ENCODE peak calls at places on chromosomes 12 and 14, in nine cellular contexts. Z is SK-N-SH, B is OCI-LY7, M is lower lobe of right lung, W is PC-3, V is right lobe of liver, N is AG04449, D is AG10803, O is mucosa of descending colon. G is an unnamed sample.

GRCh38 chr12:597926-598568 is 65.2 kb downstream of the NINJ2 start:
- DNase-seq in W (no peak), M (no peak), Z (no peak), N (no peak), B (no peak), O (no peak), V (no peak), D (no peak), G (no peak)

GRCh38 chr14:23568600-23569310 is 1.2 kb upstream of the AP1G2 start:
- DNase-seq in N (no peak), W (peak; percentile 41), O (peak; percentile 39), D (no peak), Z (peak; percentile 65), V (no peak), B (peak; percentile 52), M (no peak), G (no peak)

GRCh38 chr12:25959069-25959961 is 833 bp downstream of the RASSF8 start:
- DNase-seq in N (peak; percentile 66), O (peak; percentile 25), W (peak; percentile 77), Z (peak; percentile 27), D (peak; percentile 92), B (no peak), M (peak; percentile 64), V (peak; percentile 67), G (peak; percentile 81)

GRCh38 chr14:34050606-34051005 is 99.7 kb upstream of the EGLN3 start:
- DNase-seq in W (peak; percentile 39), B (no peak), D (no peak), Z (no peak), N (no peak), V (no peak), O (no peak), M (no peak), G (no peak)

GRCh38 chr12:26100966-26101744 is 23.7 kb downstream of the BHLHE41 start:
- DNase-seq in M (no peak), W (peak; percentile 100), V (no peak), Z (no peak), D (no peak), B (no peak), N (no peak), O (peak; percentile 86), G (no peak)

GRCh38 chr12:76646366-76646765 is 86.8 kb upstream of the OSBPL8 start:
- DNase-seq in Z (no peak), D (no peak), B (no peak), W (no peak), V (no peak), N (no peak), O (no peak), M (no peak), G (no peak)

GRCh38 chr12:122371475-122372045 is 50.9 kb downstream of the CLIP1 start:
- DNase-seq in V (no peak), O (no peak), N (no peak), B (no peak), M (no peak), Z (no peak), W (no peak), D (no peak), G (no peak)

GRCh38 chr14:69475194-69475818 is 9.2 kb upstream of the PLEKHD1 start:
- DNase-seq in Z (peak; percentile 51), N (no peak), B (peak; percentile 52), O (no peak), W (peak; percentile 66), D (no peak), M (no peak), V (no peak), G (no peak)

GRCh38 chr12:92989715-92990484 is 60.8 kb upstream of the EEA1 start:
- DNase-seq in Z (no peak), B (no peak), N (no peak), M (no peak), W (no peak), D (no peak), V (no peak), O (no peak), G (no peak)

GRCh38 chr12:93645702-93646101 is 31.5 kb upstream of the CRADD start:
- DNase-seq in W (peak; percentile 58), Z (no peak), V (no peak), O (no peak), B (no peak), M (no peak), N (no peak), D (peak; percentile 43), G (no peak)

GRCh38 chr14:24804813-24805212 is 170.8 kb upstream of the GZMB start:
- DNase-seq in N (no peak), V (no peak), M (no peak), W (no peak), O (no peak), Z (no peak), B (no peak), D (no peak), G (no peak)

GRCh38 chr14:101705733-101706508 is 55.6 kb upstream of the PPP2R5C start:
- DNase-seq in N (no peak), D (peak; percentile 14), M (peak; percentile 83), V (peak; percentile 77), O (peak; percentile 54), Z (no peak), W (peak; percentile 21), B (no peak), G (no peak)

GRCh38 chr14:78758333-78758732 is 588.2 kb downstream of the NRXN3 start:
- DNase-seq in O (peak; percentile 66), V (no peak), N (no peak), D (peak; percentile 18), W (peak; percentile 45), Z (peak; percentile 37), B (peak; percentile 24), M (no peak), G (no peak)

GRCh38 chr12:104669057-104669770 is 212.5 kb downstream of the CHST11 start:
- DNase-seq in Z (peak; percentile 71), B (no peak), M (peak; percentile 73), O (peak; percentile 31), N (no peak), V (no peak), W (peak; percentile 36), D (no peak), G (no peak)

GRCh38 chr12:74144396-74144795 is 393.2 kb upstream of the ATXN7L3B start:
- DNase-seq in D (no peak), B (no peak), M (no peak), W (no peak), N (no peak), O (no peak), V (no peak), Z (no peak), G (no peak)

GRCh38 chr12:132596016-132596415 is 14.4 kb downstream of the LRCOL1 start:
- DNase-seq in Z (no peak), B (no peak), N (no peak), D (peak; percentile 46), O (no peak), V (no peak), M (no peak), W (peak; percentile 59), G (no peak)

GRCh38 chr14:100708349-100709217 is 18.1 kb upstream of the DLK1 start:
- DNase-seq in W (peak; percentile 84), V (no peak), D (no peak), N (no peak), B (no peak), O (peak; percentile 70), M (peak; percentile 77), Z (no peak), G (no peak)

GRCh38 chr12:76591461-76591860 is 31.9 kb upstream of the OSBPL8 start:
- DNase-seq in O (no peak), N (peak; percentile 16), V (no peak), M (no peak), B (no peak), Z (no peak), D (peak; percentile 89), W (peak; percentile 9), G (peak; percentile 51)

GRCh38 chr14:85532981-85533820 is 3.3 kb downstream of the FLRT2 start:
- DNase-seq in O (peak; percentile 26), M (peak; percentile 43), W (peak; percentile 7), B (no peak), Z (peak; percentile 19), N (no peak), V (peak; percentile 53), D (peak; percentile 87), G (peak; percentile 80)

GRCh38 chr12:107990325-107990724 is 138.8 kb upstream of the WSCD2 start:
- DNase-seq in M (no peak), V (no peak), D (no peak), O (peak; percentile 42), Z (peak; percentile 37), N (no peak), W (peak; percentile 62), B (peak; percentile 29), G (no peak)
- TF ChIP-seq CTCF in M (peak; percentile 38), V (peak; percentile 52), D (peak; percentile 36), O (no peak), Z (no peak), N (no peak), W (peak; percentile 77), B (peak; percentile 70), G (peak; percentile 8)

GRCh38 chr14:90275455-90275814 is 19.1 kb downstream of the PSMC1 start:
- DNase-seq in M (no peak), V (no peak), W (no peak), B (no peak), Z (no peak), D (no peak), N (no peak), O (no peak), G (no peak)
- TF ChIP-seq CTCF in M (no peak), V (no peak), W (no peak), B (no peak), Z (no peak), D (no peak), N (no peak), O (no peak), G (no peak)

DNA sequence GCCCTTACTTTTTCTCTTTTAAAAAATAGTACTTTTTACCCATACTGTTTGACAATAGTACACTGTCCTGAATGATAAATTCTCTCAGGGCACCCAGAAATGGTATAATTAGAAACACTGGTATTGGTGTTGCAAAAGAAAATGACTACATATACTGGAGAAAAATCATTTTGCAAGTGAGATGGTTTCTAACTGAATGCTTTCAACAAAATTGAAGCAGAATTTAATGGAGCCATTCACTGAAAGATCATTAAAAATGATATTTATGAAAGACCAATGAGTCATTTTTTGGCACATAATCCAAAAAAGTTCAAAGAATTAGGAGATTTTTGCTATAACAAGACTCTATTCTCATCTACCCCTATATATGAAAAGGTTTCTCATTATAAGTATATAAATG is 68.8 kb downstream of the TMTC1 start:
- DNase-seq in Z (no peak), V (no peak), O (no peak), B (no peak), M (no peak), D (no peak), W (no peak), N (no peak), G (no peak)
- TF ChIP-seq CTCF in Z (no peak), V (no peak), O (no peak), B (no peak), M (no peak), D (no peak), W (no peak), N (no peak), G (no peak)

GRCh38 chr12:126668961-126669360 is 1598.0 kb upstream of the TMEM132C start:
- DNase-seq in B (no peak), O (no peak), M (no peak), W (peak; percentile 56), Z (no peak), D (peak; percentile 67), V (no peak), N (no peak), G (no peak)

GRCh38 chr12:126667340-126667739 is 1599.6 kb upstream of the TMEM132C start:
- DNase-seq in V (no peak), D (peak; percentile 80), W (peak; percentile 78), Z (no peak), M (no peak), N (no peak), O (no peak), B (no peak), G (peak; percentile 57)

GRCh38 chr12:126668538-126668937 is 1598.4 kb upstream of the TMEM132C start:
- DNase-seq in O (no peak), D (peak; percentile 94), M (no peak), B (no peak), Z (no peak), V (no peak), N (no peak), W (peak; percentile 82), G (peak; percentile 81)

GRCh38 chr12:126663304-126664094 is 1598.3 kb downstream of the AACS start:
- DNase-seq in B (peak; percentile 32), D (no peak), V (no peak), O (no peak), N (no peak), M (no peak), Z (peak; percentile 17), W (peak; percentile 35), G (no peak)
- TF ChIP-seq CTCF in B (peak; percentile 82), D (peak; percentile 19), V (peak; percentile 42), O (no peak), N (no peak), M (peak; percentile 8), Z (peak; percentile 46), W (peak; percentile 68), G (peak; percentile 2)